ENCODE peak calls at places on chromosome 16, in five cellular contexts. F, R, K, X and N are unnamed samples.

GRCh38 chr16:68130520-68130919 is 45.4 kb downstream of the NFATC3 start:
- DNase-seq in F (no peak), R (no peak), K (no peak), X (no peak), N (no peak)

GRCh38 chr16:5551909-5552308 is 454.3 kb upstream of the EEF2KMT start:
- DNase-seq in F (no peak), R (no peak), K (no peak), X (no peak), N (no peak)

GRCh38 chr16:87464691-87465300 is 28.0 kb downstream of the ZCCHC14 start:
- DNase-seq in F (peak), R (peak), K (peak), X (peak), N (no peak)

GRCh38 chr16:16191493-16192167 is 31.7 kb downstream of the ABCC6 start:
- DNase-seq in F (no peak), R (no peak), K (no peak), X (no peak), N (no peak)

GRCh38 chr16:52561910-52562741 is 15.2 kb upstream of the TOX3 start:
- DNase-seq in F (no peak), R (no peak), K (no peak), X (no peak), N (no peak)

GRCh38 chr16:69513180-69513966 is 52.4 kb upstream of the NFAT5 start:
- DNase-seq in F (no peak), R (peak), K (peak), X (no peak), N (no peak)

GRCh38 chr16:30834130-30834740 is 47.2 kb upstream of the ZNF629 start:
- DNase-seq in F (no peak), R (no peak), K (no peak), X (no peak), N (no peak)

GRCh38 chr16:83799336-83799735 is 8.4 kb upstream of the HSBP1 start:
- DNase-seq in F (no peak), R (no peak), K (no peak), X (no peak), N (no peak)

GRCh38 chr16:80569440-80570105 is 28.8 kb downstream of the DYNLRB2 start:
- DNase-seq in F (no peak), R (no peak), K (peak), X (peak), N (no peak)

GRCh38 chr16:84484579-84485254 is 19.7 kb downstream of the MEAK7 start:
- DNase-seq in F (peak), R (no peak), K (peak), X (peak), N (peak)

GRCh38 chr16:10827691-10828341 is 9.2 kb upstream of the TVP23A start:
- DNase-seq in F (peak), R (peak), K (no peak), X (peak), N (no peak)

GRCh38 chr16:49592507-49593422 is 219.2 kb downstream of the C16orf78 start:
- DNase-seq in F (peak), R (no peak), K (peak), X (peak), N (peak)

GRCh38 chr16:51640196-51640595 is 489.1 kb upstream of the SALL1 start:
- DNase-seq in F (no peak), R (no peak), K (no peak), X (no peak), N (no peak)

GRCh38 chr16:11367483-11367906 is 22.2 kb downstream of the RMI2 start:
- DNase-seq in F (no peak), R (no peak), K (no peak), X (peak), N (no peak)

GRCh38 chr16:31010943-31011342 is 505 bp upstream of the STX1B start:
- DNase-seq in F (no peak), R (no peak), K (no peak), X (no peak), N (no peak)

GRCh38 chr16:83258366-83258765 is 549.4 kb upstream of the HSBP1 start:
- DNase-seq in F (no peak), R (no peak), K (no peak), X (no peak), N (no peak)

GRCh38 chr16:27778926-27779570 is 229.1 kb downstream of the KATNIP start:
- DNase-seq in F (no peak), R (no peak), K (no peak), X (no peak), N (no peak)

GRCh38 chr16:28623172-28623711 is 13.4 kb upstream of the SULT1A1 start:
- DNase-seq in F (peak), R (no peak), K (no peak), X (no peak), N (peak)

GRCh38 chr16:19907161-19907992 is 22.7 kb upstream of the GPRC5B start:
- DNase-seq in F (peak), R (no peak), K (peak), X (peak), N (peak)

GRCh38 chr16:21125191-21125590 is 25.5 kb downstream of the DNAH3 start:
- DNase-seq in F (peak), R (no peak), K (no peak), X (no peak), N (no peak)

GRCh38 chr16:87570564-87570937 is 31.8 kb upstream of the JPH3 start:
- DNase-seq in F (no peak), R (no peak), K (no peak), X (no peak), N (no peak)

GRCh38 chr16:54180421-54181359 is 105.9 kb downstream of the IRX3 start:
- DNase-seq in F (no peak), R (no peak), K (no peak), X (no peak), N (no peak)

GRCh38 chr16:65576631-65577030 is 454.8 kb upstream of the CDH11 start:
- DNase-seq in F (no peak), R (no peak), K (no peak), X (no peak), N (no peak)

GRCh38 chr16:67661101-67661661 is 421 bp downstream of the PARD6A start:
- DNase-seq in F (no peak), R (no peak), K (no peak), X (peak), N (peak)

GRCh38 chr16:88541109-88541508 is 29.1 kb upstream of the ZC3H18 start:
- DNase-seq in F (no peak), R (no peak), K (no peak), X (no peak), N (no peak)

GRCh38 chr16:12760819-12761611 is 42.7 kb downstream of the CPPED1 start:
- DNase-seq in F (no peak), R (no peak), K (no peak), X (no peak), N (no peak)

GRCh38 chr16:88458039-88458772 is 5.1 kb downstream of the ZFPM1 start:
- DNase-seq in F (no peak), R (no peak), K (no peak), X (no peak), N (no peak)